ENCODE peak calls at places on chromosome 21, in four cellular contexts. O, S, T and E are unnamed samples.

GRCh38 chr21:43733060-43733459 is 14.1 kb downstream of the PDXK start:
- DNase-seq in T (no peak), S (no peak), O (no peak), E (no peak)

GRCh38 chr21:15552914-15553491 is 176.8 kb upstream of the USP25 start:
- DNase-seq in O (no peak), S (no peak), T (peak; percentile 35), E (no peak)

GRCh38 chr21:34841154-34841553 is 172.4 kb downstream of the CLIC6 start:
- DNase-seq in T (no peak), O (no peak), S (no peak), E (no peak)

GRCh38 chr21:36008505-36008904 is 51.8 kb downstream of the SETD4 start:
- DNase-seq in T (no peak), O (no peak), S (no peak), E (no peak)

GRCh38 chr21:26840912-26841311 is 4.3 kb downstream of the ADAMTS1 start:
- DNase-seq in O (no peak), T (no peak), S (no peak), E (no peak)

GRCh38 chr21:31201548-31201947 is 142.5 kb downstream of the TIAM1 start:
- DNase-seq in O (peak; percentile 35), S (no peak), T (no peak), E (no peak)

GRCh38 chr21:34817821-34818662 is 149.2 kb downstream of the CLIC6 start:
- DNase-seq in O (no peak), S (no peak), T (peak; percentile 93), E (no peak)

GRCh38 chr21:25850126-25850831 is 115.5 kb downstream of the GABPA start:
- DNase-seq in S (no peak), T (no peak), O (no peak), E (no peak)

GRCh38 chr21:36491191-36491916 is 11.4 kb upstream of the CLDN14 start:
- DNase-seq in S (no peak), O (no peak), T (no peak), E (no peak)

GRCh38 chr21:34534522-34534921 is 22.5 kb upstream of the KCNE1 start:
- DNase-seq in S (no peak), O (no peak), T (peak; percentile 28), E (no peak)

GRCh38 chr21:36487641-36488307 is 7.9 kb upstream of the CLDN14 start:
- DNase-seq in T (no peak), O (no peak), S (no peak), E (no peak)

GRCh38 chr21:26194326-26194725 is 23.8 kb upstream of the APP start:
- DNase-seq in T (no peak), S (no peak), O (no peak), E (no peak)

GRCh38 chr21:14736162-14736561 is 190.0 kb upstream of the SAMSN1 start:
- DNase-seq in T (no peak), O (peak; percentile 48), S (peak; percentile 51), E (no peak)

GRCh38 chr21:36661511-36662309 is 37.2 kb upstream of the SIM2 start:
- DNase-seq in T (peak; percentile 96), O (no peak), S (peak; percentile 72), E (peak; percentile 68)

GRCh38 chr21:37829043-37829442 is 87.2 kb downstream of the KCNJ6 start:
- DNase-seq in O (no peak), T (no peak), S (no peak), E (no peak)

DNA sequence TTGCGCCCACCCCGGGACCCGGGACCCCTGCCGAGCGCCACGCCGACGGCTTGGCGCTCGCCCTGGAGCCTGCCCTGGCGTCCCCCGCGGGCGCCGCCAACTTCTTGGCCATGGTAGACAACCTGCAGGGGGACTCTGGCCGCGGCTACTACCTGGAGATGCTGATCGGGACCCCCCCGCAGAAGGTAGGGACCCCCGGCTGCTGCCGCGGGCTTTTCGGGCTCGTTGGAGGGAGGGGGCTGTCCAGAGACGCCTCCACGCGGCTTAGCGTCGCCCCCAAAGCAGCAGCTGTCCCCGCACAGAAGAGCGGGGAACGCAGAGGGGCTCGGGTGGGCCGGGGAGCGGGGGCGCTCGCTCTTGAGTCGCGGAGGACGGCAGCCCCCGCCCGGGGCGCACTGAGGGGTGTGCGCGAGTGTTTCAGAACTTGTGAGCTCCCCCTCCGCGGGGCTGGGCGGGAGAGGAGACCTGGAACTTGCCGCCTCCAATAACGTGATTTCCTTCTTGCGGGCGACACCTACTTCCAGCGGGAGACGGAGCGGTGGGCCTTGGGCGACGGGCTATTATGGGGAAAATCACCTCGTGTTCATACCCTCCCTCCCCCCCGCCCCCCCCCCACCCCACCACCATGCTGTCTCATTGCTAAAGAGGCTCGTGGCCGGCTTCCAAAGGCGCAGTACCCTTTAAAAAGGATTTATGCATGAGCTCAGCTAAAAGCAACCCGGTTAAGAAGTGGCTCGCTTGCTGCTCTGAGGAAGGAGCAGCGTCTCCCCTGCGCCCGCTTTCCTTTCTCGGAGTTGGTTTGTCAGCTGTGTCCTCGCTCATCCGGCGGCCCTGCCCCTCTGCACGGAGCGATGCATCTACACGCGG is 664 bp downstream of the BACE2 start:
- DNase-seq in O (no peak), T (no peak), S (no peak), E (peak; percentile 42)
- TF ChIP-seq FOXM1 in O (no peak), T (no peak), S (no peak), E (no peak)

GRCh38 chr21:17930102-17930501 is 110.9 kb upstream of the C21orf91 start:
- DNase-seq in S (no peak), O (no peak), T (no peak), E (no peak)

GRCh38 chr21:17931080-17931479 is 111.9 kb upstream of the C21orf91 start:
- DNase-seq in T (peak; percentile 6), O (peak; percentile 8), S (peak; percentile 6), E (no peak)

GRCh38 chr21:17925000-17925610 is 105.9 kb upstream of the C21orf91 start:
- DNase-seq in T (peak; percentile 63), S (peak; percentile 76), O (peak; percentile 33), E (peak; percentile 76)

GRCh38 chr21:17925900-17926299 is 106.7 kb upstream of the C21orf91 start:
- DNase-seq in O (no peak), T (peak; percentile 20), S (peak; percentile 12), E (no peak)

GRCh38 chr21:17929514-17929913 is 110.4 kb upstream of the C21orf91 start:
- DNase-seq in T (no peak), S (no peak), O (no peak), E (no peak)
- TF ChIP-seq SP1 in T (no peak), S (no peak), O (no peak), E (no peak)

GRCh38 chr21:46110499-46111192 is 12.7 kb downstream of the COL6A2 start:
- DNase-seq in T (no peak), O (no peak), S (no peak), E (no peak)
- TF ChIP-seq FOXM1 in T (no peak), O (no peak), S (no peak), E (no peak)

GRCh38 chr21:28884481-28884880 is 108.2 kb downstream of the LTN1 start:
- DNase-seq in T (no peak), O (no peak), S (peak; percentile 52), E (no peak)

GRCh38 chr21:28884976-28885852 is 107.5 kb downstream of the LTN1 start:
- DNase-seq in S (peak; percentile 96), T (peak; percentile 82), O (peak; percentile 89), E (peak; percentile 97)

GRCh38 chr21:28882345-28882744 is 110.3 kb downstream of the LTN1 start:
- DNase-seq in O (no peak), S (no peak), T (no peak), E (no peak)

GRCh38 chr21:28883931-28884330 is 108.7 kb downstream of the LTN1 start:
- DNase-seq in T (no peak), O (no peak), S (peak; percentile 26), E (no peak)

GRCh38 chr21:28885853-28886177 is 106.9 kb downstream of the LTN1 start:
- DNase-seq in T (no peak), O (no peak), S (peak; percentile 12), E (no peak)
- TF ChIP-seq SP1 in T (no peak), O (no peak), S (no peak), E (no peak)

GRCh38 chr21:45407629-45408247 is 2.8 kb downstream of the COL18A1 start:
- DNase-seq in T (no peak), O (no peak), S (no peak), E (no peak)
- TF ChIP-seq FOXM1 in T (no peak), O (no peak), S (no peak), E (no peak)

DNA sequence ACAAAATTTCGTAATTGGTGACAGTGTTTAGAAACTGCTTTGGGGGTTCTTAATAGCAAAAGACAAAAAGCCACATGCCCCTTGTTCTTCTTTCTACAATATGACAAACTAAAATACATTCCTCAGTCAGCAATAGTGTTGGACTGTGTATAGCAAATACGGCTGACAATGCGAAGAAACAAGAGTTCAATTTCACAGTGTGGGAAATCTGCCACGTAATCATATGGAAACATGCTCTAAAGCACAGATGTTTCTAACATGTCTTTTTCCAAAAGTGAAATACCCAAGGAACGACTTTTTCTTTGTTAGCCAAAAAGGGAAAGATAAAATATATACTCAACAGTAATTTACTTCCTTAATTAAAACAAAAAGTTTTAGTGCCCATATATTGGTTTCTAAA is 7.5 kb upstream of the IFNAR1 start:
- DNase-seq in S (no peak), O (no peak), T (no peak), E (no peak)
- TF ChIP-seq SP1 in S (no peak), O (no peak), T (no peak), E (no peak)

GRCh38 chr21:42520628-42521253 is 7.1 kb downstream of the SLC37A1 start:
- DNase-seq in S (peak; percentile 65), T (no peak), O (no peak), E (no peak)

GRCh38 chr21:42515708-42516502 is 2.3 kb downstream of the SLC37A1 start:
- DNase-seq in T (no peak), O (no peak), S (no peak), E (no peak)

GRCh38 chr21:42518626-42519025 is 5.0 kb downstream of the SLC37A1 start:
- DNase-seq in O (no peak), T (no peak), S (no peak), E (no peak)

GRCh38 chr21:42521384-42521783 is 7.7 kb downstream of the SLC37A1 start:
- DNase-seq in T (no peak), O (no peak), S (no peak), E (no peak)

DNA sequence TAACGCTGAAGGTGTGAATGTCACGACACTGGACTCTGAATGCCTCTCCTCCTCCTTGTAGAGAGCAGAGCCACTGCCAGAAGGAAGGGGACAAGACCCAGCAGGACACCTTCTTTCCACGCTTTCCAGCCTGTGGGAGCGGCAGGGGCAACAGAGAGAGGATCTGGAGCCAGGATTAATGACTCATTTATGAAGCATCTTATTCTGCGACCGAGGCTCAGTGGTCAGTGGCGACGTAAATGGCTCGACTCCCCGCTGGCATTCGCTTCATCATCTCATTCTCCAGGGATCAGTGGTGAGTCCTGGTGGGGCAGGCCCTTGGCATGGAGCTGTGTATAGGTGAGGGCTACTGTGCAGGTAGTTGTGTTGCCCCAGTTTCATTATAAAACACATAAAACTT is 4.6 kb downstream of the SLC37A1 start:
- DNase-seq in S (no peak), O (no peak), T (no peak), E (no peak)
- TF ChIP-seq FOXM1 in S (no peak), O (no peak), T (no peak), E (no peak)

GRCh38 chr21:40140675-40141074 is 273.4 kb downstream of the PCP4 start:
- DNase-seq in O (no peak), T (no peak), S (no peak), E (no peak)

GRCh38 chr21:40139636-40140035 is 272.4 kb downstream of the PCP4 start:
- DNase-seq in O (no peak), S (no peak), T (no peak), E (no peak)

GRCh38 chr21:40141621-40142020 is 274.4 kb downstream of the PCP4 start:
- DNase-seq in S (no peak), T (no peak), O (no peak), E (no peak)

GRCh38 chr21:40146201-40146890 is 279.1 kb downstream of the PCP4 start:
- DNase-seq in S (no peak), T (no peak), O (no peak), E (no peak)

GRCh38 chr21:40143822-40144525 is 276.7 kb downstream of the PCP4 start:
- DNase-seq in S (peak; percentile 66), O (no peak), T (peak; percentile 10), E (peak; percentile 40)
- TF ChIP-seq SP1 in S (no peak), O (no peak), T (no peak), E (no peak)